ENCODE peak calls at places on chromosomes 12 and 14, in six cellular contexts. E is fibroblast of lung, B is right lobe of liver, X is RWPE2, D is thoracic aorta, N is choroid plexus epithelial cell. Q is an unnamed sample.

GRCh38 chr12:122846622-122847515 is 11.6 kb downstream of the HIP1R start:
- DNase-seq in E (no peak), B (no peak), X (peak), D (no peak), N (no peak), Q (no peak)

GRCh38 chr14:24508155-24508554 is at the start of gene CMA1:
- DNase-seq in N (no peak), E (no peak), X (no peak), D (no peak), B (no peak), Q (no peak)

GRCh38 chr12:25557830-25558436 is 4.8 kb upstream of the LMNTD1 start:
- DNase-seq in E (peak), X (no peak), N (peak), B (no peak), D (no peak), Q (no peak)

GRCh38 chr12:26845984-26846383 is 13.0 kb upstream of the ITPR2 start:
- DNase-seq in B (no peak), D (no peak), N (peak), X (no peak), E (peak), Q (no peak)

GRCh38 chr12:64127811-64128210 is 94.3 kb downstream of the KICS2 start:
- DNase-seq in B (no peak), E (no peak), N (no peak), X (no peak), D (no peak), Q (no peak)

GRCh38 chr12:49697808-49698207 is 9.4 kb downstream of the FMNL3 start:
- DNase-seq in E (no peak), B (no peak), N (no peak), D (no peak), X (no peak), Q (no peak)

GRCh38 chr12:62698701-62699101 is 232.1 kb downstream of the MON2 start:
- DNase-seq in N (peak), B (no peak), X (no peak), E (peak), D (no peak), Q (no peak)

GRCh38 chr12:52363111-52363679 is 4.1 kb downstream of the KRT85 start:
- DNase-seq in E (no peak), B (peak), X (peak), D (no peak), N (no peak), Q (no peak)

GRCh38 chr12:122227341-122227740 is 1.5 kb upstream of the DIABLO start:
- DNase-seq in D (no peak), B (no peak), E (no peak), N (no peak), X (no peak), Q (no peak)

GRCh38 chr12:103957865-103958388 is 7.7 kb upstream of the TDG start:
- DNase-seq in N (no peak), D (no peak), B (no peak), E (no peak), X (no peak), Q (no peak)

GRCh38 chr12:103958621-103959020 is 7.1 kb upstream of the TDG start:
- DNase-seq in X (no peak), B (no peak), E (no peak), D (no peak), N (no peak), Q (no peak)

GRCh38 chr12:103955811-103956514 is 9.7 kb upstream of the TDG start:
- DNase-seq in X (no peak), D (no peak), B (no peak), E (peak), N (peak), Q (no peak)

GRCh38 chr12:103952497-103952896 is 13.2 kb upstream of the TDG start:
- DNase-seq in B (no peak), E (no peak), D (no peak), X (no peak), N (no peak), Q (no peak)

GRCh38 chr12:103956515-103957027 is 9.1 kb upstream of the TDG start:
- DNase-seq in B (peak), N (no peak), X (no peak), E (no peak), D (no peak), Q (no peak)
- TF ChIP-seq CTCF in B (no peak), N (no peak), X (no peak), E (no peak), D (no peak), Q (no peak)

GRCh38 chr12:99658950-99659349 is 11.4 kb downstream of the GARIN6 start:
- DNase-seq in X (no peak), B (no peak), D (no peak), N (peak), E (peak), Q (no peak)
- TF ChIP-seq CTCF in X (peak), B (no peak), D (no peak), N (no peak), E (peak), Q (no peak)

GRCh38 chr14:37018571-37019240 is 153.7 kb downstream of the SLC25A21 start:
- DNase-seq in E (no peak), N (no peak), X (no peak), B (no peak), D (no peak), Q (no peak)

GRCh38 chr14:37019488-37019887 is 152.9 kb downstream of the SLC25A21 start:
- DNase-seq in B (no peak), N (no peak), D (no peak), E (no peak), X (no peak), Q (no peak)

GRCh38 chr14:37021406-37021805 is 151.0 kb downstream of the SLC25A21 start:
- DNase-seq in E (no peak), D (no peak), X (no peak), B (no peak), N (no peak), Q (no peak)

GRCh38 chr14:37027188-37027824 is 145.1 kb downstream of the SLC25A21 start:
- DNase-seq in E (no peak), B (no peak), D (no peak), X (no peak), N (no peak), Q (no peak)

DNA sequence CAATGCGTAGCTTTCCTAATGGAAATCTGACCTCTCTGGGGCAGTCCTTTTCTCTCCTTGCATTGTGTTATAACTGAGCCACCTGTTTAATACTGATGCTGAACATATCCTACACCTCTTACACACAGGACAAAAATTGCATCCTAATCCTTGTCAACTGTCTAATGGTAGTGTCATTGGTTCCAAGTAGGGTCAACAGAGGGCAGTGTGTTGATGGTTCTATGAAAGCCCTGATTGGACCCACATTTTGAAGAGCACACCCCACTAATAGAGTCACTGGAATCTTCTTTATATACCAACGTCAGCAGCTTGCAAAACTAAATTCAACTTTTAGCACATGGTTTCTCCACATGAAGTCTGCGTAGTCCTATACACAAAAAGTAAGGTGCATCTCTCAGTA is 148.2 kb downstream of the SLC25A21 start:
- DNase-seq in N (no peak), B (no peak), D (no peak), X (no peak), E (no peak), Q (no peak)
- TF ChIP-seq CTCF in N (no peak), B (no peak), D (no peak), X (peak), E (no peak), Q (no peak)

DNA sequence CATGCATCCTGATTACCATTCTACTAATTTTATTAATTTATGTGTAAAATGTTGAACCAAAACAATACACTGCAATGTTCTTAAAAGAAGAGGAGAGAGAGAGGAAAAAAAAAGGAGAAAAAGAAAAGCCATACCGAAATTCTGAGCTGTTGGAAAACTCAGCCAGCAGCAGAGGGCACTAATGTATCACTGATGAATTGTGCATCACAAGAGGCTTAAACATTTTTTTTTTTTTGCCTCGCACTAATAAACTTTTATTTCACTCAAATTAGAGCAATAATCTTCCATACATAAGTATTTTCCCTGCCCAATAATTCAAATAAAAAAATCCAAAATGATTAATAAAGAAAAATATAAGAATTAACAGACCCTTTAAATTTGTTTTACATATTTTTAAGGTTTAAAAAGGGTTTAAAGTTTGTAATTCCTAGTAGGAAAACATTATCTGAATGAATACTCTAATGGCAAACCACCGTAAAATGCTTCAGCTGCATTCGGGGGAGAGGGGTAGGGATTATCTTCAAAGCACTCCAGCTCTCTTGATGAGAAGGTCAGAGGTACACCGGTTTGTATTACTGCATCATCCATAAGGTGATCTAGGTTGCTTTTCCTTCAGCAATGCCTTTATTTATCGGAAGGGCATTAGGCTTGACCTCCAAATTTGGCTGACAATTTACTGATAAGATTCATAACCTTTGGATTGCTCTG is 41.9 kb downstream of the ATP23 start:
- DNase-seq in X (no peak), B (no peak), E (peak), N (peak), D (no peak), Q (peak)
- TF ChIP-seq CTCF in X (peak), B (peak), E (peak), N (peak), D (no peak), Q (peak)

DNA sequence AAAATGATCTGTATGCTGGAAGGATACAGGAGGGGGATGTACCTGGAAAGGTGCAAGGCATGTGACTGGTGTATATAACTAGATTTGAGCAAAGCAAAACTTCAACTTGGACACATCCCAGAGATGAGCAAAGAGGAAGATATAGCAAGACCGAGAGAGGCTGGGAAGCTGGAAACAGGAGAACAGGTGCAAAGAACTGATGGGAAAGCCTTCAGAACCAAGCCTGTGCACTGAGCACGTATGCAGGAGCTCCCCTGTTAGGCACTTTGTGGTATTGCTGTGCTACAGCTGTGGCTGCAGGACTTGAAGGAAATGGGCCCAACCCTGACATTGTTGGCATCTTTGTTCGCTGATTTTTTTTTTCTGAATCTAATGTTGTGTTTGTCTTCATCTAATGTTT is 120.7 kb upstream of the PWP1 start:
- DNase-seq in N (peak), X (no peak), B (no peak), E (peak), D (no peak), Q (no peak)
- TF ChIP-seq CTCF in N (peak), X (peak), B (peak), E (peak), D (no peak), Q (peak)

GRCh38 chr12:6778571-6779550 is 6.5 kb downstream of the LAG3 start:
- DNase-seq in D (peak), N (peak), E (peak), B (peak), X (peak), Q (peak)
- TF ChIP-seq CTCF in D (peak), N (peak), E (peak), B (peak), X (peak), Q (peak)

GRCh38 chr14:97299661-97300060 is 502.5 kb downstream of the VRK1 start:
- DNase-seq in D (no peak), B (no peak), N (no peak), E (no peak), X (no peak), Q (peak)
- TF ChIP-seq CTCF in D (no peak), B (peak), N (no peak), E (no peak), X (peak), Q (peak)

GRCh38 chr14:98470663-98471062 is 801.3 kb downstream of the BCL11B start:
- DNase-seq in E (no peak), X (no peak), N (no peak), D (no peak), B (no peak), Q (no peak)

GRCh38 chr14:98477935-98478334 is 794.1 kb downstream of the BCL11B start:
- DNase-seq in B (no peak), N (no peak), D (no peak), E (peak), X (no peak), Q (no peak)

GRCh38 chr14:98474900-98475299 is 797.1 kb downstream of the BCL11B start:
- DNase-seq in E (peak), X (no peak), B (no peak), N (no peak), D (no peak), Q (no peak)
- TF ChIP-seq CTCF in E (no peak), X (no peak), B (no peak), N (no peak), D (no peak), Q (no peak)

Q was measured in nephron progenitor cell.